ENCODE peak calls at places on chromosomes 13 and 19, in ten cellular contexts. N is fibroblast of lung, U is body of pancreas, G is astrocyte, E is bronchial epithelial cell, O is cardiac muscle cell, H is AG09309, Q is ascending aorta, K is BJ, R is cardiac fibroblast. Y is an unnamed sample.

GRCh38 chr19:519449-519865 is 12.1 kb upstream of the CDC34 start:
- DNase-seq in E (no peak), O (no peak), Q (no peak), N (no peak), G (no peak), U (no peak), H (no peak), R (no peak), K (no peak), Y (no peak)

GRCh38 chr13:113137656-113138292 is 15.2 kb downstream of the F10 start:
- DNase-seq in O (no peak), G (no peak), H (no peak), Q (no peak), R (no peak), K (no peak), U (no peak), E (no peak), N (no peak), Y (no peak)

GRCh38 chr13:27968316-27969072 is 621 bp downstream of the CDX2 start:
- DNase-seq in N (no peak), K (no peak), O (no peak), G (no peak), H (no peak), Q (no peak), U (peak; percentile 48), E (no peak), R (no peak), Y (no peak)

GRCh38 chr19:34508540-34508939 is 27.0 kb downstream of the WTIP start:
- DNase-seq in N (no peak), K (no peak), G (no peak), E (no peak), Q (no peak), H (no peak), O (no peak), R (no peak), U (no peak), Y (no peak)

GRCh38 chr19:49790866-49791265 is 22.2 kb downstream of the FUZ start:
- DNase-seq in N (no peak), O (no peak), U (peak; percentile 30), Q (no peak), G (no peak), H (no peak), E (no peak), R (peak; percentile 53), K (no peak), Y (no peak)

GRCh38 chr19:460877-461609 is at the start of gene SHC2:
- DNase-seq in K (no peak), U (peak; percentile 78), N (no peak), O (peak; percentile 63), Q (no peak), H (no peak), R (no peak), G (no peak), E (no peak), Y (no peak)

GRCh38 chr13:87798536-87798935 is 127.4 kb downstream of the SLITRK5 start:
- DNase-seq in U (peak; percentile 24), N (no peak), R (no peak), H (no peak), K (no peak), G (no peak), Q (no peak), O (no peak), E (no peak), Y (no peak)

GRCh38 chr13:74162782-74163181 is 28.6 kb upstream of the KLF12 start:
- DNase-seq in R (no peak), N (no peak), U (no peak), H (no peak), Q (no peak), O (no peak), K (no peak), E (no peak), G (no peak), Y (no peak)

GRCh38 chr13:112890316-112891131 is 78.5 kb upstream of the MCF2L start:
- DNase-seq in K (no peak), O (no peak), G (no peak), E (no peak), H (no peak), Q (no peak), R (no peak), U (no peak), N (no peak), Y (no peak)

GRCh38 chr13:46687810-46688209 is 109.2 kb downstream of the ESD start:
- DNase-seq in Q (no peak), R (peak; percentile 46), H (no peak), E (peak; percentile 73), N (peak; percentile 43), O (no peak), K (no peak), U (peak; percentile 26), G (peak; percentile 34), Y (no peak)

GRCh38 chr13:75715598-75716523 is 79.7 kb downstream of the LMO7 start:
- DNase-seq in K (no peak), G (no peak), N (no peak), Q (no peak), E (peak; percentile 73), U (no peak), O (no peak), R (peak; percentile 62), H (no peak), Y (no peak)

DNA sequence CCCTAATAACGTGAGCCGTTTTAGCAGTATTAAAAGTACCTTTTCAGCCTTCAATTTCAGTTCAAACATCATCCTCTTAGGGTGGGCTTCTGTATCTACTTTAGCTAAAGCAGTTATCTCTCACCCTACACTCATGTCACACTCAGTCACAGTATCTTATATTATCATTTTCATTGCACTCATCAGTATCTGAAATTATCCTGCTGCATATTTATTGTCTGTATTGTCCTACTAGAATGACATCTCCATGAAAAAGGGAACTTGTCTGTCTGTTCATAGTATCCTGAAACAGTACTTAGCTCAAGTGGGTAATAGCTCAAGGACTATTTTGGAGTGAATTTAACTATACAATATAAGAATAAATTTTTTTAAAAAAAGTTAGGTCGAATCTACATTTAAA is 19.9 kb upstream of the RFC3 start:
- DNase-seq in G (no peak), Q (no peak), R (no peak), U (no peak), O (no peak), K (no peak), E (no peak), N (no peak), H (no peak), Y (no peak)
- H3K4me3 ChIP-seq in G (no peak overlapping the region), Q (peak overlapping the region; percentile 55), R (no peak overlapping the region), U (no peak overlapping the region), O (no peak overlapping the region), K (no peak overlapping the region), E (no peak overlapping the region), N (no peak overlapping the region), H (no peak overlapping the region), Y (no peak overlapping the region)

DNA sequence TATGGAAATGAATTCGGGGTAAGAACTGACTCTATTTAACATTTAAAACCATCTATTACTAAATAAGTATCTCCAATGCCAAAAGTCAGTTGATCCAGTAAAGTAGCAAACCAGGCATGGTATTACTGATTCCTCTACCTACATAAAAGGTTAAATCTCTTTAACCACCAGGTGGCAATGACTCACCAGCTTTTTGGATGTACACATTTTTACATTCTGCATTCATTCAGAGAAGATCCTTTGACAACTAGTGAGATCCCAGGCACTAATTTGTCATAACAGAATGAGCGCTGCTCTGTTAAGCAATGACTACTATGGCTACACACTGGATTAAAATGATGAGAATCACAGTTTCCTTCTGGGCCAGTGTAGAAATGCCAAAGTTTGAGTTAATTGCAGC is 329.8 kb upstream of the GPC6 start:
- DNase-seq in E (peak; percentile 45), R (peak; percentile 25), O (peak; percentile 49), U (no peak), Q (no peak), G (peak; percentile 24), N (peak; percentile 40), H (no peak), K (no peak), Y (no peak)
- TF ChIP-seq CTCF in E (no peak), R (no peak), O (peak; percentile 25), U (no peak), Q (no peak), G (no peak), N (no peak), H (no peak), K (no peak), Y (no peak)

DNA sequence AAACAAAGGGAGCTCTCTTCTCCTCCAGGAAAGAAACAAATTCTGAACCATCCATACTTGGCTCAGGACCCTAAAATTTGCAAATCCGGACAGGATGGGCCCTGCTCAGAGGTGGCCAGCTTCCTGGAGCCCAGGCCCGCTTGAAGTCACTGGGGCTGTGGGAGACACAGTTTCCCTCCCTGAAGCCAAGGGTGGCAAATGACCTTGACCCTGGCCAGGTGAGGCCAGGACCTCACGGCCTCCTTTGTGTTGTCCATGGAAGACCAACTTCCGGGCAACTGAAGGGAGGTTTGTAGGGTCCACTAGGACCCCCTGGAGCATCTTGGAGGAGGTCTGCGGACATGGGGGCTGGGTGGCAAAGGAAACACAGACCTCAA is 5.5 kb downstream of the NANOS3 start:
- DNase-seq in U (no peak), H (no peak), E (no peak), O (no peak), Q (no peak), G (no peak), N (no peak), K (no peak), R (no peak), Y (no peak)
- H3K4me3 ChIP-seq in U (no peak overlapping the region), H (no peak overlapping the region), E (no peak overlapping the region), O (no peak overlapping the region), Q (no peak overlapping the region), G (no peak overlapping the region), N (no peak overlapping the region), K (no peak overlapping the region), R (no peak overlapping the region), Y (no peak overlapping the region)

GRCh38 chr19:3586707-3587346 is 1.5 kb downstream of the GIPC3 start:
- DNase-seq in R (no peak), O (no peak), Q (no peak), N (no peak), U (peak; percentile 68), H (no peak), E (no peak), G (no peak), K (no peak), Y (no peak)

GRCh38 chr19:3589949-3590348 is 4.7 kb downstream of the GIPC3 start:
- DNase-seq in N (no peak), E (no peak), O (no peak), R (no peak), U (no peak), H (no peak), G (no peak), K (no peak), Q (no peak), Y (no peak)

GRCh38 chr19:3589439-3589838 is 4.2 kb downstream of the GIPC3 start:
- DNase-seq in H (no peak), Q (no peak), G (no peak), R (no peak), O (no peak), U (no peak), K (no peak), E (no peak), N (no peak), Y (no peak)

GRCh38 chr19:3585301-3586123 is at the start of gene GIPC3:
- DNase-seq in K (no peak), U (peak; percentile 13), G (no peak), Q (no peak), E (no peak), N (no peak), H (no peak), R (no peak), O (no peak), Y (no peak)

DNA sequence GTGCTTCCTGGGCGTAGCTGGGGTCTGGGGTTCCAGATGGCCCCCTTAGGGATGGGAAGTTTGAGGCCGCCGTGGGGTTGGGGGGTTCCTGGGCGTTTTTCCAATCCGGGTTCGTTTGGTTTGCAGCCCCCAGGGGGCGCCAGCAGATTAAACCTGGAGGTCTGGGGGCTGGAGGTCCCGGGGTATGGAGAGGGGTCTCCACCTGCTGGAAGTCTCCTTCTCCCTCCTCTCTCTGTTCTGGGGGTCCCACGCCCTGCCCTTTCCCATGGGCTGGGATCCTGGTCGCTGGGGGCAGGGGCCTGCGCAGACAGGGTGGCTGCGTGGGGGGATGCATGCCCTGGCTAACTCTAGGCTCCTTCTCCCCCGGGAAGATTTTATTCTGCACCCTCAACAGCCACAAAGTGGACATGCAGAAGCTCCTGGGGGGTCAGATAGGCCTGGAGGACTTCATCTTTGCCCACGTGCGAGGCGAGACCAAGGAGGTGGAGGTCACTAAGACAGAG is 897 bp downstream of the GIPC3 start:
- DNase-seq in G (no peak), N (no peak), R (no peak), Q (no peak), U (no peak), H (no peak), O (peak; percentile 42), E (no peak), K (no peak), Y (no peak)
- TF ChIP-seq CTCF in G (peak; percentile 29), N (peak; percentile 52), R (peak; percentile 49), Q (peak; percentile 48), U (peak; percentile 17), H (peak; percentile 41), O (peak; percentile 51), E (peak; percentile 40), K (peak; percentile 55), Y (peak; percentile 27)

Y was measured in AG04449.